ENCODE peak calls at places on chromosomes 13 and 19, in four cellular contexts. B is stimulated activated naive B cell treated with anti-CD40 and anti-IgM and Interleukin-4, amounts not matched to agents 10 μg/mL and 1 μg/mL and 100 μg/mL, for 72 hours; J is M059J; T is EL. D is an unnamed sample.

GRCh38 chr19:16381756-16382401 is 57.3 kb downstream of the KLF2 start:
- DNase-seq in J (no peak), T (no peak), B (no peak), D (no peak)

GRCh38 chr13:30906411-30906990 is 430 bp downstream of the MEDAG start:
- DNase-seq in B (no peak), T (no peak), J (no peak), D (no peak)

GRCh38 chr13:26759907-26760834 is at the start of gene GPR12:
- DNase-seq in J (peak), B (no peak), T (peak), D (no peak)

GRCh38 chr19:15998166-15998565 is 49.4 kb downstream of the OR10H4 start:
- DNase-seq in J (no peak), B (no peak), T (no peak), D (no peak)

GRCh38 chr19:50555447-50556235 is 12.6 kb downstream of the LRRC4B start:
- DNase-seq in B (no peak), T (peak), J (no peak), D (no peak)

GRCh38 chr19:46713781-46714522 is 3.0 kb downstream of the PRKD2 start:
- DNase-seq in J (peak), B (peak), T (peak), D (peak)

GRCh38 chr13:100517135-100517534 is 71.5 kb downstream of the GGACT start:
- DNase-seq in T (no peak), J (no peak), B (no peak), D (no peak)

GRCh38 chr19:11737964-11738745 is 591 bp downstream of the ZNF823 start:
- DNase-seq in T (peak), B (peak), J (peak), D (peak)

GRCh38 chr19:16470911-16471811 is 609 bp downstream of the EPS15L1 start:
- DNase-seq in B (no peak), T (peak), J (peak), D (peak)

GRCh38 chr19:50994129-50994528 is 7.3 kb downstream of the KLK8 start:
- DNase-seq in T (no peak), B (no peak), J (peak), D (peak)

GRCh38 chr19:13846533-13847032 is 30.4 kb upstream of the NANOS3 start:
- DNase-seq in B (peak), J (peak), T (peak), D (peak)

GRCh38 chr19:10636304-10636972 is 11.1 kb downstream of the SLC44A2 start:
- DNase-seq in B (no peak), T (no peak), J (no peak), D (no peak)

GRCh38 chr19:35833972-35834371 is 18.3 kb downstream of the NPHS1 start:
- DNase-seq in B (no peak), T (no peak), J (no peak), D (no peak)

GRCh38 chr13:27170221-27170520 is 1.4 kb downstream of the USP12 start:
- DNase-seq in J (no peak), B (no peak), T (no peak), D (no peak)

GRCh38 chr19:6482343-6482686 is 728 bp upstream of the DENND1C start:
- DNase-seq in B (no peak), J (no peak), T (no peak), D (no peak)

GRCh38 chr13:35814573-35814972 is 316.6 kb downstream of the DCLK1 start:
- DNase-seq in T (no peak), B (no peak), J (no peak), D (no peak)

GRCh38 chr19:44808463-44809371 is at the start of gene BCAM:
- DNase-seq in J (peak), T (peak), B (no peak), D (no peak)

GRCh38 chr13:41007359-41008118 is 11.6 kb downstream of the ELF1 start:
- DNase-seq in T (peak), J (no peak), B (no peak), D (no peak)

GRCh38 chr13:95540848-95541247 is 11.7 kb upstream of the CLDN10 start:
- DNase-seq in T (no peak), B (no peak), J (no peak), D (no peak)

GRCh38 chr19:33437351-33438015 is 64.0 kb downstream of the CEBPG start:
- DNase-seq in T (no peak), J (no peak), B (no peak), D (no peak)

GRCh38 chr19:32619051-32619685 is 38.2 kb downstream of the PDCD5 start:
- DNase-seq in B (no peak), T (no peak), J (no peak), D (no peak)

GRCh38 chr13:45206340-45206739 is 5.5 kb upstream of the KCTD4 start:
- DNase-seq in J (peak), T (peak), B (no peak), D (peak)

GRCh38 chr13:111216166-111216960 is 101.3 kb downstream of the ARHGEF7 start:
- DNase-seq in T (peak), B (peak), J (peak), D (peak)

D was measured in HT1080.